ENCODE peak calls at places on chromosomes 6 and 20, in five cellular contexts. H, N, X, W and R are unnamed samples.
A peak's percentile ranks its signal among the peaks of the same experiment; 100 is the strongest.

GRCh38 chr6:15974817-15975216 is 154.1 kb upstream of the MYLIP start:
- DNase-seq in H (no peak), N (no peak), X (no peak), W (no peak), R (no peak)

GRCh38 chr20:42277203-42277602 is 659.0 kb upstream of the CHD6 start:
- DNase-seq in H (no peak), N (peak; percentile 90), X (no peak), W (no peak), R (no peak)

GRCh38 chr6:43609402-43609801 is 19.7 kb downstream of the GTPBP2 start:
- DNase-seq in H (no peak), N (no peak), X (no peak), W (no peak), R (no peak)

GRCh38 chr6:2353412-2354137 is 108.2 kb upstream of the GMDS start:
- DNase-seq in H (peak; percentile 65), N (peak; percentile 58), X (peak; percentile 83), W (peak; percentile 75), R (peak; percentile 60)

GRCh38 chr20:61902213-61902869 is 163.3 kb downstream of the TAF4 start:
- DNase-seq in H (peak; percentile 12), N (no peak), X (no peak), W (no peak), R (no peak)

GRCh38 chr20:8940311-8940710 is 128.6 kb upstream of the PLCB4 start:
- DNase-seq in H (no peak), N (no peak), X (no peak), W (no peak), R (no peak)

GRCh38 chr6:161418458-161418945 is 144.6 kb upstream of the AGPAT4 start:
- DNase-seq in H (peak; percentile 60), N (peak; percentile 11), X (peak; percentile 68), W (peak; percentile 84), R (peak; percentile 76)

GRCh38 chr6:135094403-135094821 is 39.8 kb upstream of the HBS1L start:
- DNase-seq in H (no peak), N (no peak), X (no peak), W (no peak), R (no peak)

GRCh38 chr20:57498425-57499400 is 26.2 kb downstream of the CTCFL start:
- DNase-seq in H (peak; percentile 16), N (peak; percentile 34), X (no peak), W (peak; percentile 3), R (peak; percentile 47)

GRCh38 chr6:105765239-105765638 is 320.9 kb upstream of the PRDM1 start:
- DNase-seq in H (no peak), N (no peak), X (no peak), W (no peak), R (no peak)

GRCh38 chr6:131643262-131643631 is 6.1 kb downstream of the ENPP3 start:
- DNase-seq in H (peak; percentile 96), N (no peak), X (peak; percentile 50), W (no peak), R (no peak)

GRCh38 chr6:160005861-160006540 is 37.1 kb downstream of the IGF2R start:
- DNase-seq in H (no peak), N (no peak), X (no peak), W (peak; percentile 71), R (no peak)

GRCh38 chr6:21099338-21100314 is 493.9 kb upstream of the SOX4 start:
- DNase-seq in H (no peak), N (no peak), X (no peak), W (no peak), R (no peak)

GRCh38 chr20:40682104-40683045 is 6.7 kb downstream of the MAFB start:
- DNase-seq in H (no peak), N (no peak), X (no peak), W (peak; percentile 37), R (no peak)

GRCh38 chr6:112269165-112269564 is 14.8 kb upstream of the LAMA4 start:
- DNase-seq in H (no peak), N (no peak), X (no peak), W (no peak), R (no peak)

GRCh38 chr6:127204278-127204677 is 62.4 kb upstream of the RNF146 start:
- DNase-seq in H (no peak), N (no peak), X (no peak), W (no peak), R (no peak)

GRCh38 chr20:9940329-9940728 is 94.5 kb upstream of the ANKEF1 start:
- DNase-seq in H (no peak), N (no peak), X (no peak), W (no peak), R (no peak)

GRCh38 chr20:605237-605636 is 4.9 kb downstream of the TCF15 start:
- DNase-seq in H (no peak), N (no peak), X (no peak), W (no peak), R (no peak)

GRCh38 chr20:39623584-39624234 is 661.6 kb downstream of the DHX35 start:
- DNase-seq in H (no peak), N (no peak), X (no peak), W (peak; percentile 26), R (no peak)

GRCh38 chr6:111781055-111781708 is 92.1 kb downstream of the FYN start:
- DNase-seq in H (no peak), N (no peak), X (no peak), W (peak; percentile 96), R (peak; percentile 62)

GRCh38 chr6:133918208-133918930 is 29.5 kb downstream of the TCF21 start:
- DNase-seq in H (peak; percentile 2), N (peak; percentile 80), X (no peak), W (no peak), R (peak; percentile 93)

GRCh38 chr20:53949319-53949839 is 121.0 kb downstream of the BCAS1 start:
- DNase-seq in H (no peak), N (no peak), X (peak; percentile 55), W (peak; percentile 74), R (no peak)

GRCh38 chr20:25376886-25377285 is 13.7 kb downstream of the ABHD12 start:
- DNase-seq in H (no peak), N (no peak), X (no peak), W (no peak), R (no peak)

GRCh38 chr6:108779521-108779920 is 68.7 kb upstream of the ARMC2 start:
- DNase-seq in H (no peak), N (no peak), X (no peak), W (no peak), R (no peak)

GRCh38 chr20:23205656-23206055 is 119.5 kb upstream of the CD93 start:
- DNase-seq in H (peak; percentile 78), N (no peak), X (no peak), W (peak; percentile 28), R (no peak)

GRCh38 chr6:43246301-43247114 is 3.2 kb downstream of the TTBK1 start:
- DNase-seq in H (peak; percentile 78), N (peak; percentile 48), X (peak; percentile 70), W (peak; percentile 5), R (peak; percentile 53)

GRCh38 chr6:27867051-27867940 is 44.9 kb downstream of the OR2B2 start:
- DNase-seq in H (no peak), N (peak; percentile 89), X (peak; percentile 81), W (peak; percentile 80), R (no peak)

GRCh38 chr6:121210943-121211342 is 123.3 kb downstream of the TBC1D32 start:
- DNase-seq in H (no peak), N (no peak), X (no peak), W (no peak), R (no peak)

GRCh38 chr20:22333885-22334545 is 250.4 kb downstream of the FOXA2 start:
- DNase-seq in H (peak; percentile 72), N (peak; percentile 46), X (peak; percentile 51), W (peak; percentile 58), R (peak; percentile 69)

GRCh38 chr6:63391203-63391970 is 71.6 kb upstream of the LGSN start:
- DNase-seq in H (no peak), N (no peak), X (peak; percentile 93), W (no peak), R (no peak)

GRCh38 chr6:29676981-29677601 is 3.9 kb downstream of the ZFP57 start:
- DNase-seq in H (peak; percentile 69), N (no peak), X (no peak), W (no peak), R (no peak)

GRCh38 chr6:154686162-154686561 is 47.1 kb upstream of the SCAF8 start:
- DNase-seq in H (no peak), N (no peak), X (no peak), W (no peak), R (no peak)

GRCh38 chr20:23200914-23201313 is 114.8 kb upstream of the CD93 start:
- DNase-seq in H (peak; percentile 29), N (peak; percentile 2), X (peak; percentile 50), W (no peak), R (peak; percentile 10)

GRCh38 chr6:33886673-33887144 is 82.9 kb upstream of the MLN start:
- DNase-seq in H (no peak), N (no peak), X (peak; percentile 64), W (peak; percentile 94), R (no peak)

GRCh38 chr20:1499528-1500420 is 8.6 kb upstream of the SIRPB2 start:
- DNase-seq in H (no peak), N (no peak), X (no peak), W (no peak), R (no peak)

GRCh38 chr6:155125916-155126315 is 130.8 kb downstream of the TIAM2 start:
- DNase-seq in H (no peak), N (no peak), X (no peak), W (peak; percentile 59), R (no peak)

GRCh38 chr6:112401083-112401482 is 54.0 kb downstream of the RFPL4B start:
- DNase-seq in H (no peak), N (no peak), X (no peak), W (no peak), R (no peak)